ENCODE peak calls at places on chromosome 6, in seven cellular contexts. One of them, this sample, is unnamed.

GRCh38 chr6:38349795-38350194 is 289.9 kb downstream of the BTBD9 start:
- DNase-seq in A549: no peak
- DNase-seq in endothelial cell: no peak
- DNase-seq in posterior cingulate gyrus: no peak
- DNase-seq in D341Med: no peak
- DNase-seq in C1 segment of cervical spinal cord: no peak
- DNase-seq in EL: peak; percentile 49
- DNase-seq in this sample: no peak

GRCh38 chr6:116246089-116246488 is 7.8 kb downstream of the TSPYL4 start:
- DNase-seq in A549: no peak
- DNase-seq in D341Med: no peak
- DNase-seq in EL: peak; percentile 65
- DNase-seq in endothelial cell: no peak
- DNase-seq in posterior cingulate gyrus: no peak
- DNase-seq in C1 segment of cervical spinal cord: no peak
- DNase-seq in this sample: no peak

GRCh38 chr6:30206799-30207618 is 6.2 kb downstream of the TRIM26 start:
- DNase-seq in D341Med: no peak
- DNase-seq in endothelial cell: no peak
- DNase-seq in A549: no peak
- DNase-seq in posterior cingulate gyrus: no peak
- DNase-seq in EL: peak; percentile 24
- DNase-seq in C1 segment of cervical spinal cord: no peak
- DNase-seq in this sample: no peak

GRCh38 chr6:56096946-56097345 is 150.4 kb downstream of the COL21A1 start:
- DNase-seq in D341Med: no peak
- DNase-seq in C1 segment of cervical spinal cord: no peak
- DNase-seq in A549: no peak
- DNase-seq in EL: no peak
- DNase-seq in endothelial cell: no peak
- DNase-seq in posterior cingulate gyrus: no peak
- DNase-seq in this sample: no peak

GRCh38 chr6:25583906-25584305 is 68.1 kb upstream of the SCGN start:
- DNase-seq in EL: no peak
- DNase-seq in posterior cingulate gyrus: no peak
- DNase-seq in endothelial cell: no peak
- DNase-seq in A549: no peak
- DNase-seq in D341Med: no peak
- DNase-seq in C1 segment of cervical spinal cord: no peak
- DNase-seq in this sample: no peak

GRCh38 chr6:170438402-170438753 is 114.7 kb downstream of the PSMB1 start:
- DNase-seq in D341Med: peak; percentile 96
- DNase-seq in A549: peak; percentile 62
- DNase-seq in EL: peak; percentile 99
- DNase-seq in endothelial cell: peak; percentile 57
- DNase-seq in C1 segment of cervical spinal cord: no peak
- DNase-seq in posterior cingulate gyrus: peak; percentile 45
- DNase-seq in this sample: no peak

GRCh38 chr6:121865811-121866210 is 430.4 kb downstream of the GJA1 start:
- DNase-seq in C1 segment of cervical spinal cord: no peak
- DNase-seq in EL: no peak
- DNase-seq in D341Med: no peak
- DNase-seq in A549: no peak
- DNase-seq in endothelial cell: no peak
- DNase-seq in posterior cingulate gyrus: no peak
- DNase-seq in this sample: no peak

GRCh38 chr6:2739335-2739734 is 11.4 kb downstream of the MYLK4 start:
- DNase-seq in posterior cingulate gyrus: no peak
- DNase-seq in A549: no peak
- DNase-seq in D341Med: no peak
- DNase-seq in EL: peak; percentile 64
- DNase-seq in endothelial cell: no peak
- DNase-seq in C1 segment of cervical spinal cord: no peak
- DNase-seq in this sample: no peak

GRCh38 chr6:18432180-18432579 is 45.0 kb downstream of the RNF144B start:
- DNase-seq in posterior cingulate gyrus: no peak
- DNase-seq in A549: no peak
- DNase-seq in EL: peak; percentile 60
- DNase-seq in C1 segment of cervical spinal cord: no peak
- DNase-seq in endothelial cell: no peak
- DNase-seq in D341Med: no peak
- DNase-seq in this sample: no peak

GRCh38 chr6:81708306-81708705 is 44.2 kb downstream of the TENT5A start:
- DNase-seq in EL: peak; percentile 13
- DNase-seq in endothelial cell: no peak
- DNase-seq in posterior cingulate gyrus: no peak
- DNase-seq in A549: no peak
- DNase-seq in C1 segment of cervical spinal cord: no peak
- DNase-seq in D341Med: no peak
- DNase-seq in this sample: no peak

GRCh38 chr6:36944650-36945049 is 9.9 kb upstream of the PI16 start:
- DNase-seq in D341Med: no peak
- DNase-seq in C1 segment of cervical spinal cord: no peak
- DNase-seq in EL: no peak
- DNase-seq in A549: no peak
- DNase-seq in posterior cingulate gyrus: no peak
- DNase-seq in endothelial cell: no peak
- DNase-seq in this sample: no peak

GRCh38 chr6:150964765-150965164 is 99.3 kb downstream of the MTHFD1L start:
- DNase-seq in endothelial cell: no peak
- DNase-seq in A549: no peak
- DNase-seq in D341Med: no peak
- DNase-seq in posterior cingulate gyrus: no peak
- DNase-seq in EL: no peak
- DNase-seq in C1 segment of cervical spinal cord: no peak
- DNase-seq in this sample: no peak

GRCh38 chr6:25508051-25508450 is 144.0 kb upstream of the SCGN start:
- DNase-seq in D341Med: no peak
- DNase-seq in posterior cingulate gyrus: no peak
- DNase-seq in C1 segment of cervical spinal cord: no peak
- DNase-seq in endothelial cell: no peak
- DNase-seq in EL: no peak
- DNase-seq in A549: no peak
- DNase-seq in this sample: no peak

GRCh38 chr6:110534731-110535164 is 58.3 kb upstream of the SLC22A16 start:
- DNase-seq in C1 segment of cervical spinal cord: peak; percentile 48
- DNase-seq in D341Med: no peak
- DNase-seq in endothelial cell: no peak
- DNase-seq in EL: peak; percentile 94
- DNase-seq in A549: no peak
- DNase-seq in posterior cingulate gyrus: peak; percentile 82
- DNase-seq in this sample: no peak

GRCh38 chr6:139939189-139939979 is 564.9 kb upstream of the CITED2 start:
- DNase-seq in endothelial cell: no peak
- DNase-seq in posterior cingulate gyrus: no peak
- DNase-seq in C1 segment of cervical spinal cord: no peak
- DNase-seq in D341Med: no peak
- DNase-seq in EL: no peak
- DNase-seq in A549: no peak
- DNase-seq in this sample: no peak

GRCh38 chr6:158149641-158150040 is 18.4 kb downstream of the SERAC1 start:
- DNase-seq in EL: peak; percentile 76
- DNase-seq in D341Med: no peak
- DNase-seq in C1 segment of cervical spinal cord: no peak
- DNase-seq in endothelial cell: no peak
- DNase-seq in A549: peak; percentile 10
- DNase-seq in posterior cingulate gyrus: no peak
- DNase-seq in this sample: no peak

GRCh38 chr6:149846321-149846720 is 17.8 kb downstream of the LRP11 start:
- DNase-seq in D341Med: peak; percentile 43
- DNase-seq in endothelial cell: no peak
- DNase-seq in A549: no peak
- DNase-seq in EL: peak; percentile 95
- DNase-seq in C1 segment of cervical spinal cord: no peak
- DNase-seq in posterior cingulate gyrus: no peak
- DNase-seq in this sample: no peak

GRCh38 chr6:4388675-4389074 is 253.3 kb upstream of the ECI2 start:
- DNase-seq in posterior cingulate gyrus: no peak
- DNase-seq in C1 segment of cervical spinal cord: no peak
- DNase-seq in EL: peak; percentile 85
- DNase-seq in endothelial cell: no peak
- DNase-seq in A549: no peak
- DNase-seq in D341Med: no peak
- DNase-seq in this sample: no peak

GRCh38 chr6:38937839-38938613 is 110.6 kb upstream of the GLP1R start:
- DNase-seq in posterior cingulate gyrus: no peak
- DNase-seq in A549: no peak
- DNase-seq in D341Med: no peak
- DNase-seq in C1 segment of cervical spinal cord: no peak
- DNase-seq in EL: no peak
- DNase-seq in endothelial cell: no peak
- DNase-seq in this sample: no peak

GRCh38 chr6:78484181-78485064 is 382.9 kb upstream of the IRAK1BP1 start:
- DNase-seq in D341Med: no peak
- DNase-seq in posterior cingulate gyrus: no peak
- DNase-seq in C1 segment of cervical spinal cord: no peak
- DNase-seq in endothelial cell: no peak
- DNase-seq in A549: no peak
- DNase-seq in EL: no peak
- DNase-seq in this sample: no peak

GRCh38 chr6:1798303-1798964 is 188.7 kb downstream of the FOXC1 start:
- DNase-seq in endothelial cell: no peak
- DNase-seq in C1 segment of cervical spinal cord: no peak
- DNase-seq in posterior cingulate gyrus: no peak
- DNase-seq in D341Med: no peak
- DNase-seq in A549: no peak
- DNase-seq in EL: no peak
- DNase-seq in this sample: no peak

GRCh38 chr6:142811923-142812322 is 133.1 kb downstream of the HIVEP2 start:
- DNase-seq in EL: no peak
- DNase-seq in C1 segment of cervical spinal cord: no peak
- DNase-seq in posterior cingulate gyrus: no peak
- DNase-seq in A549: no peak
- DNase-seq in endothelial cell: no peak
- DNase-seq in D341Med: no peak
- DNase-seq in this sample: no peak

GRCh38 chr6:81105998-81106397 is 646.5 kb downstream of the TENT5A start:
- DNase-seq in EL: peak; percentile 8
- DNase-seq in C1 segment of cervical spinal cord: no peak
- DNase-seq in D341Med: no peak
- DNase-seq in posterior cingulate gyrus: no peak
- DNase-seq in A549: no peak
- DNase-seq in endothelial cell: no peak
- DNase-seq in this sample: no peak

GRCh38 chr6:110495949-110496348 is 19.5 kb upstream of the SLC22A16 start:
- DNase-seq in posterior cingulate gyrus: no peak
- DNase-seq in C1 segment of cervical spinal cord: no peak
- DNase-seq in endothelial cell: no peak
- DNase-seq in D341Med: no peak
- DNase-seq in EL: no peak
- DNase-seq in A549: no peak
- DNase-seq in this sample: no peak

GRCh38 chr6:43123691-43124314 is 47.3 kb upstream of the SRF start:
- DNase-seq in EL: no peak
- DNase-seq in C1 segment of cervical spinal cord: no peak
- DNase-seq in posterior cingulate gyrus: no peak
- DNase-seq in endothelial cell: no peak
- DNase-seq in A549: no peak
- DNase-seq in D341Med: peak; percentile 63
- DNase-seq in this sample: no peak

GRCh38 chr6:83488861-83489260 is 23.5 kb upstream of the PRSS35 start:
- DNase-seq in A549: no peak
- DNase-seq in EL: no peak
- DNase-seq in D341Med: no peak
- DNase-seq in C1 segment of cervical spinal cord: no peak
- DNase-seq in endothelial cell: no peak
- DNase-seq in posterior cingulate gyrus: no peak
- DNase-seq in this sample: no peak